ENCODE peak calls at places on chromosome 10, in eight cellular contexts. Z is GM12878, R is stomach, Q is sigmoid colon, H is transverse colon, L is H1, F is K562, K is SK-N-SH. C is an unnamed sample.

GRCh38 chr10:93893646-93894515 is at the start of gene SLC35G1:
- DNase-seq in Z (peak; percentile 26), R (peak; percentile 67), Q (peak; percentile 78), H (peak; percentile 78), L (peak; percentile 49), F (peak; percentile 87), K (peak; percentile 95), C (no peak)

GRCh38 chr10:123331438-123331837 is 177.2 kb downstream of the BUB3 start:
- DNase-seq in Z (no peak), R (no peak), Q (no peak), H (no peak), L (no peak), F (no peak), K (no peak), C (no peak)

GRCh38 chr10:125859128-125859817 is 21.8 kb downstream of the DHX32 start:
- DNase-seq in Z (no peak), R (no peak), Q (no peak), H (no peak), L (no peak), F (no peak), K (no peak), C (no peak)

GRCh38 chr10:130380056-130380455 is 243.9 kb downstream of the GLRX3 start:
- DNase-seq in Z (no peak), R (no peak), Q (peak; percentile 39), H (no peak), L (no peak), F (no peak), K (no peak), C (no peak)

GRCh38 chr10:89389254-89389653 is 3.2 kb upstream of the IFIT1 start:
- DNase-seq in Z (no peak), R (no peak), Q (no peak), H (no peak), L (no peak), F (no peak), K (peak; percentile 41), C (no peak)

GRCh38 chr10:102043456-102043855 is 12.5 kb downstream of the ARMH3 start:
- DNase-seq in Z (no peak), R (no peak), Q (no peak), H (no peak), L (no peak), F (no peak), K (no peak), C (no peak)

GRCh38 chr10:36888925-36889573 is 236.3 kb upstream of the ANKRD30A start:
- DNase-seq in Z (no peak), R (peak; percentile 42), Q (no peak), H (peak; percentile 13), L (peak; percentile 10), F (peak; percentile 13), K (peak; percentile 36), C (no peak)

GRCh38 chr10:61183971-61184370 is 240.0 kb upstream of the RHOBTB1 start:
- DNase-seq in Z (no peak), R (no peak), Q (no peak), H (no peak), L (no peak), F (no peak), K (no peak), C (no peak)

GRCh38 chr10:48973065-48973464 is 33.4 kb upstream of the LRRC18 start:
- DNase-seq in Z (no peak), R (no peak), Q (no peak), H (no peak), L (no peak), F (no peak), K (no peak), C (no peak)

GRCh38 chr10:6114299-6114698 is 25.5 kb downstream of the RBM17 start:
- DNase-seq in Z (no peak), R (no peak), Q (no peak), H (no peak), L (no peak), F (no peak), K (no peak), C (no peak)

GRCh38 chr10:17028843-17029580 is 100.6 kb downstream of the CUBN start:
- DNase-seq in Z (no peak), R (no peak), Q (no peak), H (no peak), L (no peak), F (peak; percentile 17), K (no peak), C (no peak)

GRCh38 chr10:128211064-128211504 is 84.9 kb upstream of the MKI67 start:
- DNase-seq in Z (no peak), R (no peak), Q (peak; percentile 55), H (no peak), L (no peak), F (no peak), K (peak; percentile 22), C (no peak)

GRCh38 chr10:127600479-127600878 is 51.4 kb downstream of the NPS start:
- DNase-seq in Z (no peak), R (no peak), Q (no peak), H (no peak), L (no peak), F (no peak), K (no peak), C (no peak)

GRCh38 chr10:92829042-92829785 is 19.1 kb upstream of the EXOC6 start:
- DNase-seq in Z (no peak), R (no peak), Q (no peak), H (no peak), L (no peak), F (peak; percentile 78), K (no peak), C (no peak)

GRCh38 chr10:69644658-69645295 is 14.7 kb downstream of the FAM241B start:
- DNase-seq in Z (no peak), R (peak; percentile 61), Q (peak; percentile 65), H (peak; percentile 62), L (no peak), F (peak; percentile 81), K (peak; percentile 91), C (peak; percentile 64)

GRCh38 chr10:130341325-130341724 is 205.1 kb downstream of the GLRX3 start:
- DNase-seq in Z (no peak), R (no peak), Q (no peak), H (no peak), L (peak; percentile 9), F (peak; percentile 32), K (peak; percentile 74), C (no peak)

GRCh38 chr10:121368347-121369025 is 229.8 kb downstream of the FGFR2 start:
- DNase-seq in Z (no peak), R (no peak), Q (no peak), H (no peak), L (no peak), F (no peak), K (no peak), C (no peak)

GRCh38 chr10:118523775-118524174 is 71.7 kb downstream of the PRLHR start:
- DNase-seq in Z (no peak), R (no peak), Q (no peak), H (no peak), L (no peak), F (no peak), K (no peak), C (no peak)

GRCh38 chr10:77771450-77771849 is 133.8 kb upstream of the KCNMA1 start:
- DNase-seq in Z (no peak), R (no peak), Q (no peak), H (no peak), L (no peak), F (no peak), K (no peak), C (no peak)

GRCh38 chr10:6070647-6071046 is 8.5 kb upstream of the IL2RA start:
- DNase-seq in Z (no peak), R (no peak), Q (no peak), H (no peak), L (no peak), F (no peak), K (no peak), C (no peak)

GRCh38 chr10:33217854-33218253 is 116.6 kb downstream of the NRP1 start:
- DNase-seq in Z (no peak), R (no peak), Q (no peak), H (no peak), L (no peak), F (no peak), K (no peak), C (no peak)

GRCh38 chr10:23338155-23338828 is 6.3 kb downstream of the C10orf67 start:
- DNase-seq in Z (no peak), R (no peak), Q (no peak), H (no peak), L (no peak), F (no peak), K (no peak), C (no peak)

GRCh38 chr10:95560288-95561199 is 627 bp downstream of the SORBS1 start:
- DNase-seq in Z (no peak), R (peak; percentile 56), Q (peak; percentile 80), H (peak; percentile 67), L (no peak), F (peak; percentile 28), K (peak; percentile 69), C (peak; percentile 82)

GRCh38 chr10:90352288-90352687 is 505.6 kb downstream of the HTR7 start:
- DNase-seq in Z (no peak), R (no peak), Q (no peak), H (no peak), L (no peak), F (no peak), K (no peak), C (no peak)

GRCh38 chr10:60101821-60102220 is 195.5 kb upstream of the CCDC6 start:
- DNase-seq in Z (no peak), R (no peak), Q (no peak), H (no peak), L (no peak), F (no peak), K (no peak), C (no peak)
- TF ChIP-seq POLR2AphosphoS5 in Z (no peak), R (no peak), Q (no peak), H (no peak), L (no peak), F (no peak), K (no peak), C (no peak)

GRCh38 chr10:74419491-74420466 is 268.8 kb downstream of the ADK start:
- DNase-seq in Z (peak; percentile 5), R (no peak), Q (no peak), H (peak; percentile 16), L (no peak), F (peak; percentile 19), K (peak; percentile 47), C (no peak)
- TF ChIP-seq EP300 in Z (no peak), R (no peak), Q (no peak), H (no peak), L (no peak), F (no peak), K (no peak), C (no peak)

GRCh38 chr10:13882112-13882711 is 295.4 kb downstream of the PRPF18 start:
- DNase-seq in Z (no peak), R (no peak), Q (peak; percentile 69), H (no peak), L (peak; percentile 86), F (no peak), K (no peak), C (no peak)
- TF ChIP-seq POLR2AphosphoS5 in Z (no peak), R (no peak), Q (no peak), H (peak; percentile 22), L (peak; percentile 58), F (no peak), K (no peak), C (no peak)

DNA sequence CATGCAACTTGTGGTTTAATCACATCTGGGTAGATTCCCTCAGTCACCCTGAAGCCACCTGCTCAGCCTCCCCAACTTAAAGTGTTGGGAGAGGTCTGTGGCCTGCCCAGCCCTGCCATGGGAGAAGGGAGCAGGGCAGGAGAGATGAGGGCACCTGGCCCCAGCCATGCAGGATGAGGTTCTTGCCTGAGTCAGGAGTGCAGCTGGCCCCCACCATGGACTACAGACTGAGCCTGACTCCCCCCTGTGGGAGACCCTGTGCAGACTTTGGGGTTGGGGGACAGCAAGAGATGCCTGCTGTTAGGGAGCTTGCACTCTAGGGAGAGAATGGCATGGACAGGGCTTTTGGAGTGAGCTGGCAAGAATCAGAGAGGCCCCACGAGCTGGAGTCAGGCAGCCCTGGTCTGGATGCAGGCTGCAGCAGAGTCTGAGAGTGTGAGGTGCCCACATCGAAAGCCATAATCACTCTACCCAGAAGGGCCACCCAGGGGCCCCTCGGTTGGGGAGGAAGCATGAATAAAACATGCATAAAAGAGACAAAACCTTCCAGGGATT is 34.7 kb upstream of the DPYSL4 start:
- DNase-seq in Z (no peak), R (no peak), Q (no peak), H (no peak), L (no peak), F (no peak), K (no peak), C (no peak)
- TF ChIP-seq EP300 in Z (no peak), R (no peak), Q (no peak), H (no peak), L (no peak), F (no peak), K (no peak), C (no peak)